ENCODE peak calls at places on chromosome X, in seven cellular contexts. P is brain microvascular endothelial cell, N is transverse colon, K is tibial artery, G is sciatic nerve, I is tibial nerve, M is iPS-NIHi11. O is an unnamed sample.

GRCh38 chrX:63561425-63561824 is 210.3 kb upstream of the SPIN4 start:
- DNase-seq in P (no peak), N (no peak), K (no peak), G (no peak), I (no peak), M (no peak), O (no peak)

GRCh38 chrX:150574824-150575409 is 6.5 kb downstream of the MTM1 start:
- DNase-seq in P (no peak), N (no peak), K (no peak), G (no peak), I (no peak), M (no peak), O (peak; percentile 21)

GRCh38 chrX:80751456-80751855 is 58.2 kb downstream of the BRWD3 start:
- DNase-seq in P (no peak), N (no peak), K (no peak), G (no peak), I (no peak), M (no peak), O (no peak)

GRCh38 chrX:76183289-76184057 is 10.6 kb downstream of the PBDC1 start:
- DNase-seq in P (peak; percentile 18), N (no peak), K (no peak), G (no peak), I (no peak), M (no peak), O (no peak)

GRCh38 chrX:29617276-29617675 is 598.1 kb upstream of the MAGEB2 start:
- DNase-seq in P (peak; percentile 45), N (no peak), K (no peak), G (no peak), I (no peak), M (no peak), O (no peak)

GRCh38 chrX:115378471-115378870 is 89.0 kb downstream of the LUZP4 start:
- DNase-seq in P (no peak), N (no peak), K (no peak), G (no peak), I (no peak), M (no peak), O (no peak)

GRCh38 chrX:12999422-12999821 is 24.5 kb downstream of the TMSB4X start:
- DNase-seq in P (peak; percentile 18), N (no peak), K (no peak), G (no peak), I (no peak), M (no peak), O (no peak)

GRCh38 chrX:98203800-98204199 is 1320.1 kb downstream of the RPA4 start:
- DNase-seq in P (no peak), N (no peak), K (no peak), G (no peak), I (no peak), M (no peak), O (no peak)

GRCh38 chrX:10512741-10513140 is 107.6 kb downstream of the MID1 start:
- DNase-seq in P (no peak), N (no peak), K (no peak), G (no peak), I (no peak), M (no peak), O (no peak)

GRCh38 chrX:150871341-150871811 is 27.1 kb downstream of the CD99L2 start:
- DNase-seq in P (no peak), N (no peak), K (no peak), G (no peak), I (no peak), M (no peak), O (no peak)

GRCh38 chrX:46298821-46299220 is 246.4 kb downstream of the ZNF674 start:
- DNase-seq in P (peak; percentile 20), N (no peak), K (no peak), G (no peak), I (no peak), M (no peak), O (no peak)

GRCh38 chrX:154313147-154313546 is 17.6 kb downstream of the TKTL1 start:
- DNase-seq in P (no peak), N (no peak), K (no peak), G (no peak), I (no peak), M (no peak), O (no peak)

GRCh38 chrX:23248187-23248586 is 86.5 kb upstream of the PTCHD1 start:
- DNase-seq in P (no peak), N (no peak), K (no peak), G (no peak), I (no peak), M (no peak), O (no peak)

GRCh38 chrX:24169211-24169610 is 19.7 kb downstream of the ZFX start:
- DNase-seq in P (no peak), N (no peak), K (no peak), G (no peak), I (no peak), M (no peak), O (no peak)

GRCh38 chrX:43969504-43970501 is 3.4 kb downstream of the NDP start:
- DNase-seq in P (peak; percentile 56), N (no peak), K (no peak), G (no peak), I (no peak), M (peak; percentile 15), O (peak; percentile 79)

GRCh38 chrX:9670136-9670905 is 95.3 kb downstream of the GPR143 start:
- DNase-seq in P (no peak), N (no peak), K (no peak), G (no peak), I (no peak), M (no peak), O (no peak)

GRCh38 chrX:39752820-39753219 is 344.9 kb downstream of the BCOR start:
- DNase-seq in P (no peak), N (no peak), K (no peak), G (no peak), I (no peak), M (no peak), O (no peak)

GRCh38 chrX:80573275-80573674 is 153.0 kb downstream of the TENT5D start:
- DNase-seq in P (no peak), N (no peak), K (no peak), G (no peak), I (no peak), M (no peak), O (no peak)

GRCh38 chrX:53095796-53096195 is 1.9 kb downstream of the KANTR start:
- DNase-seq in P (no peak), N (no peak), K (no peak), G (no peak), I (no peak), M (no peak), O (no peak)

GRCh38 chrX:29662101-29662500 is 553.3 kb upstream of the MAGEB2 start:
- DNase-seq in P (peak; percentile 27), N (no peak), K (no peak), G (no peak), I (no peak), M (no peak), O (no peak)

O was measured in neural progenitor cell.